ENCODE peak calls at places on chromosomes 5 and 9, in four cellular contexts. J, Y, Q and X are unnamed samples.
A peak's percentile ranks its signal among the peaks of the same experiment; 100 is the strongest.

GRCh38 chr5:181241393-181241975 is 2.2 kb downstream of the RACK1 start:
- DNase-seq in Y (no peak), Q (no peak), J (peak; percentile 90), X (no peak)

GRCh38 chr9:128979111-128979510 is 31.6 kb downstream of the NUP188 start:
- DNase-seq in Y (no peak), Q (no peak), J (no peak), X (no peak)

GRCh38 chr9:79581388-79581787 is 9.6 kb downstream of the TLE4 start:
- DNase-seq in Q (no peak), Y (no peak), J (no peak), X (no peak)

GRCh38 chr9:124812401-124813016 is 35.6 kb downstream of the OLFML2A start:
- DNase-seq in J (peak; percentile 56), Q (no peak), Y (peak; percentile 77), X (peak; percentile 64)

GRCh38 chr5:137448868-137449267 is 50.3 kb downstream of the SPOCK1 start:
- DNase-seq in J (no peak), Q (no peak), Y (no peak), X (no peak)

GRCh38 chr9:95641591-95641990 is 124.8 kb upstream of the PTCH1 start:
- DNase-seq in J (no peak), Y (no peak), Q (no peak), X (no peak)

GRCh38 chr5:6080930-6081726 is 297.2 kb downstream of the MED10 start:
- DNase-seq in J (no peak), Q (no peak), Y (no peak), X (no peak)

GRCh38 chr5:144024601-144025000 is 145.9 kb downstream of the YIPF5 start:
- DNase-seq in Q (no peak), Y (no peak), J (no peak), X (no peak)

GRCh38 chr5:157213527-157214243 is 33.0 kb downstream of the ITK start:
- DNase-seq in J (no peak), Y (no peak), Q (no peak), X (no peak)

GRCh38 chr5:133969654-133970324 is 1.4 kb upstream of the C5orf15 start:
- DNase-seq in J (peak; percentile 94), Y (no peak), Q (peak; percentile 42), X (no peak)

GRCh38 chr5:59838067-59838466 is 55.5 kb downstream of the PDE4D start:
- DNase-seq in Y (no peak), Q (no peak), J (no peak), X (no peak)

GRCh38 chr9:33320568-33321261 is 30.4 kb downstream of the NFX1 start:
- DNase-seq in Y (no peak), J (no peak), Q (no peak), X (no peak)

GRCh38 chr9:99360026-99360425 is 137.9 kb downstream of the SEC61B start:
- DNase-seq in Y (no peak), Q (no peak), J (no peak), X (no peak)

GRCh38 chr5:179858241-179858585 is 404 bp downstream of the MRNIP start:
- DNase-seq in J (peak; percentile 17), Q (peak; percentile 7), Y (peak; percentile 54), X (no peak)

GRCh38 chr5:108531367-108532211 is 149.7 kb upstream of the FBXL17 start:
- DNase-seq in Y (peak; percentile 59), Q (no peak), J (peak; percentile 72), X (no peak)

GRCh38 chr9:110659891-110660541 is 8.6 kb upstream of the MUSK start:
- DNase-seq in J (no peak), Q (no peak), Y (no peak), X (no peak)

DNA sequence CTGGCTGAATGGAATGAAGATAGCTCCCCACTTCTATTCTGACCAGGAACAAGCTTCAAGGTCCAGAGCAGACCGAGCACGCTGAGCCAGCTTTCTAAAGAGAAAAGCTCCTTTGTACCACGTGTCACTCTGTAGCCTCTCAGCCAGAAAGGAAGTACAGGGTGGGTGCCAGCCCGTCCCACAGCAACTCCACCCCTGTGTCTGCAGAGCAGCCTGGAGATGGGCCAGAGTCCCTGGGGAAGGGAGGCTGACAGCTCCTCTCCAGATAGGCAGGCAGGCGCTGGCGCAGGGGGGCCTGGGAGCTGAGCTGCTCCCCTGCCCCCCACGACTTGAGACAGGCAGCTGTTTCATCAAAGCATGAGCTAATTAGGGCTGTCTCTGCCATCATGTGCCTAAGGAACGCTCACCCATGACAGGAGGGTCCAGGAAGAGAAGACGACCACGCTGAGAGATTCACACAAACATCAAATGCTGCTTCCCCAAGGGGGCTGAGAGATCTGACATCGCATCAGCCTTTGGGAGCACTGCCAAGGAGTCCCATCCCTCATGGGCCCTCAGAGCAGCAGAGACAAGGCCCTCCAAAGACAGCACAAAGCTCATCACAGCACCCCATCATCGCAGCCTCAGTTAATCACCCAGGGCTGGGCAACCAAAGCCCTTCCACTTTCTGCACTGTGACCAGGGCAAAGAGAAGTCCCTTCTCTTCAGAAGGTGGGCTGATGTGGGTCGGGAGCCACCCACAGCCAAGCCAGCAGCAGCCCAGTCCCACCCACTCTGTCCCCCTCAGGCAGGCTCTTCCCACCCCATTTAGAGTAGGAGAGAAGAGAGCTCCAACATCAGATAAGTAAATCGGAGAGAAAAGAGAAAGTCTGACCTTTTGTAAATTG is 78.5 kb upstream of the LRRTM2 start:
- DNase-seq in Q (no peak), Y (no peak), J (no peak), X (no peak)
- TF ChIP-seq HDAC6 in Q (no peak), Y (no peak), J (no peak), X (no peak)

GRCh38 chr9:132551556-132551955 is 30.9 kb upstream of the BARHL1 start:
- DNase-seq in Q (no peak), J (no peak), Y (no peak), X (no peak)
- TF ChIP-seq HDAC2 in Q (no peak), J (no peak), Y (no peak), X (no peak)

DNA sequence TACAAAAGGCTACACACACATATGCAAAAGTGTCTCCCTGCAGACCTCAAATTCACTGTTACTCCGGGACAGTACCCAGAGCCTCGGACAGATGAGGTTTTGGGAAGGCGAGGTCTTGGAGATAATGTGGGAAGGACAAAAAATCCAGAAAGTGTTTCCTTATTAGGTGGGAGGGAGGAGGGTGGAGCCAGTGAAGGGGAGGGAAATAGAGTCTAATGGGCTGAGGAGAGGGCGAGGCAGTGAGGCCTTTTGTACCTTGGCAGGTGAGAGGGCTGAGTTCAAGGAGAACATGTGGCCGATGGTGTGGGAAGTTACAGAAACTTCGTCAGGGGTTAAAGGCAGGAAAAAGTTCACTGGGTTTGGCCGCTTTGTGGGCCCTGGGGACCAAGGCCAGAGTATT is 22.1 kb upstream of the TMEM174 start:
- DNase-seq in Q (no peak), Y (no peak), J (no peak), X (no peak)
- TF ChIP-seq HDAC6 in Q (no peak), Y (no peak), J (no peak), X (no peak)

DNA sequence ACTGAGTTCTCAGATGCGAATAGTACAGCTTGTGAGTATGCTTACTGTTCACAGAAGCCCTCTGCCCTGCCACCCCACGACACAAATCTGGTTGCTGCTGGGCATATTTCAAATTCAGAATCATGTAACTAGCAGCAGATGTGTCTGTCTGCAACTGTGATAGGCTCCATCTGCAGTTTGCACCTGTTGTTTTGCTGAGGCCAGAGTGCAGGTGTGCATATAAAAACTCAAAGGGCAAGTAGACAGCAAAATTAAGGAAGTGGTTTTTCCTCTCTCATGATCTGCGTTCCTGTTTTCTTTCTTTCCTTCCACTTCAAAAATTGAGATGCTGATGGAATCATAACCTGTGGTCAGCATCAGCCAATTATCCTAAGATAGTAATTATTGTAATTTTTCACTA is 1000.5 kb downstream of the PTPRD start:
- DNase-seq in J (no peak), Y (no peak), Q (peak; percentile 3), X (no peak)
- TF ChIP-seq HDAC2 in J (no peak), Y (no peak), Q (no peak), X (no peak)

GRCh38 chr9:3433754-3434153 is 92.0 kb downstream of the RFX3 start:
- DNase-seq in Y (no peak), J (no peak), Q (no peak), X (no peak)

GRCh38 chr9:3436629-3437028 is 89.2 kb downstream of the RFX3 start:
- DNase-seq in Y (no peak), Q (no peak), J (no peak), X (no peak)

GRCh38 chr9:3434594-3434993 is 91.2 kb downstream of the RFX3 start:
- DNase-seq in Y (no peak), J (no peak), Q (no peak), X (no peak)

GRCh38 chr9:3437031-3437430 is 88.8 kb downstream of the RFX3 start:
- DNase-seq in Y (no peak), Q (no peak), J (no peak), X (no peak)

GRCh38 chr9:3435732-3436131 is 90.1 kb downstream of the RFX3 start:
- DNase-seq in Y (no peak), J (no peak), Q (no peak), X (no peak)
- TF ChIP-seq HDAC6 in Y (no peak), J (no peak), Q (no peak), X (no peak)